ENCODE peak calls at places on chromosomes 1 and 21, in seven cellular contexts. A is neuronal stem cell, S is mesendoderm, E is mesenchymal stem cell, X is trophoblast cell, Q is H9, D is H1. W is an unnamed sample.

GRCh38 chr1:152141971-152142584 is 16.9 kb downstream of the RPTN start:
- DNase-seq in A (peak), S (peak), E (peak), X (peak), Q (peak), D (peak), W (peak)

GRCh38 chr1:61692155-61692783 is 32.7 kb downstream of the TM2D1 start:
- DNase-seq in A (no peak), S (no peak), E (peak), X (peak), Q (no peak), D (no peak), W (peak)

GRCh38 chr1:184052194-184052559 is 647 bp downstream of the TSEN15 start:
- DNase-seq in A (no peak), S (no peak), E (peak), X (no peak), Q (no peak), D (no peak), W (no peak)

GRCh38 chr1:155741908-155742307 is 53.0 kb downstream of the DAP3 start:
- DNase-seq in A (no peak), S (no peak), E (no peak), X (no peak), Q (no peak), D (no peak), W (no peak)

GRCh38 chr1:92874987-92875386 is 43.1 kb downstream of the RPL5 start:
- DNase-seq in A (no peak), S (no peak), E (no peak), X (no peak), Q (no peak), D (no peak), W (no peak)

GRCh38 chr1:27521336-27522147 is 31.6 kb upstream of the WASF2 start:
- DNase-seq in A (no peak), S (no peak), E (no peak), X (no peak), Q (no peak), D (no peak), W (no peak)

GRCh38 chr1:23167353-23168078 is 1.1 kb downstream of the LUZP1 start:
- DNase-seq in A (peak), S (peak), E (peak), X (peak), Q (peak), D (peak), W (peak)

GRCh38 chr1:41775961-41776585 is 142.6 kb downstream of the HIVEP3 start:
- DNase-seq in A (no peak), S (no peak), E (no peak), X (no peak), Q (peak), D (no peak), W (no peak)

GRCh38 chr1:188224263-188224662 is 1395.5 kb downstream of the PLA2G4A start:
- DNase-seq in A (no peak), S (no peak), E (no peak), X (no peak), Q (no peak), D (no peak), W (no peak)

GRCh38 chr21:44505673-44506278 is 34.2 kb downstream of the KRTAP10-1 start:
- DNase-seq in A (no peak), S (no peak), E (no peak), X (no peak), Q (no peak), D (no peak), W (no peak)

GRCh38 chr21:38083534-38083933 is 167.3 kb upstream of the KCNJ6 start:
- DNase-seq in A (no peak), S (no peak), E (no peak), X (no peak), Q (no peak), D (no peak), W (no peak)

GRCh38 chr1:19312782-19313635 is 883 bp downstream of the SLC66A1 start:
- DNase-seq in A (no peak), S (no peak), E (no peak), X (no peak), Q (no peak), D (no peak), W (no peak)

GRCh38 chr1:12625276-12625675 is 7.3 kb upstream of the DHRS3 start:
- DNase-seq in A (no peak), S (no peak), E (no peak), X (no peak), Q (no peak), D (no peak), W (no peak)

GRCh38 chr21:42474043-42474831 is 21.8 kb downstream of the RSPH1 start:
- DNase-seq in A (no peak), S (peak), E (peak), X (peak), Q (peak), D (no peak), W (no peak)

GRCh38 chr21:39316062-39316461 is 2.6 kb upstream of the BRWD1 start:
- DNase-seq in A (no peak), S (no peak), E (no peak), X (peak), Q (no peak), D (no peak), W (no peak)

GRCh38 chr1:29474274-29474824 is 238.0 kb downstream of the PTPRU start:
- DNase-seq in A (no peak), S (peak), E (no peak), X (no peak), Q (no peak), D (no peak), W (no peak)

GRCh38 chr1:150487763-150488115 is 520 bp downstream of the TARS2 start:
- DNase-seq in A (no peak), S (no peak), E (no peak), X (no peak), Q (no peak), D (no peak), W (no peak)

GRCh38 chr1:219088778-219089557 is 84.7 kb upstream of the LYPLAL1 start:
- DNase-seq in A (no peak), S (peak), E (peak), X (peak), Q (no peak), D (no peak), W (peak)

GRCh38 chr1:192998536-192998935 is 60.6 kb downstream of the UCHL5 start:
- DNase-seq in A (no peak), S (peak), E (no peak), X (peak), Q (no peak), D (no peak), W (no peak)

GRCh38 chr1:181089017-181089776 is 697 bp downstream of the IER5 start:
- DNase-seq in A (no peak), S (no peak), E (no peak), X (no peak), Q (no peak), D (no peak), W (no peak)

GRCh38 chr1:220497220-220497756 is 30.6 kb upstream of the MARK1 start:
- DNase-seq in A (no peak), S (peak), E (no peak), X (peak), Q (no peak), D (no peak), W (no peak)

DNA sequence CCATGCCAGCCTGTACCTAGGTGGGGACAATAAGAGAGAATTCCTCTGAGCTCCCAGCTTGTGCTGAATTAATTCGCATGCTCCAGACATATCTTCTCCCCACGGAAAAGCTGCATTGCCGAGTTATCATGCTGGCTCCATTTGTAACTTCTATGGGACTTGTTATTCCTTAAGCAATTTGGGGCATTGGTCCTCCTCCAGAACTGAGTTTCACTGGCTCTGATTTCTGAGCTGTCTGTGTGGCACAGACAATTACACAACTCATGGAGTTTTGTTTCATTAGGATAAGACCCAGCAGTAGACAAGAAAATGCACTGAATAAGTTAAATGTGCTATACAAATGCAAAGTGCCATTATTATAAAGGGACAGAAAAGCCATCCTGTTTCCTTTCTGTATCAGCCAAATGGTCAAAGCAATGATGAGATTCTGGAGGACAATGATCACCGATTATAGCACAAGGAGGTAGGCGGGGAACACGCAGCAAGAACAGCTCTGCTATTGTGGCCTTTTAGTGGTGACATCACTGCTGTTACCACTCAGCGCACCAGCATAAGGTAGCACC is 81.9 kb downstream of the CNIH3 start:
- DNase-seq in A (no peak), S (no peak), E (no peak), X (no peak), Q (no peak), D (no peak), W (no peak)
- H2BK120ac ChIP-seq in A (no peak), S (no peak), E (no peak), X (no peak), Q (no peak), D (no peak), W (peak)

GRCh38 chr21:34280389-34280795 is 83.4 kb upstream of the KCNE2 start:
- DNase-seq in A (no peak), S (no peak), E (no peak), X (no peak), Q (no peak), D (no peak), W (no peak)
- H2BK120ac ChIP-seq in A (no peak), S (no peak), E (no peak), X (no peak), Q (no peak), D (no peak), W (no peak)

GRCh38 chr1:167744901-167745300 is 23.1 kb downstream of the MPZL1 start:
- DNase-seq in A (no peak), S (no peak), E (no peak), X (no peak), Q (no peak), D (no peak), W (no peak)
- H2BK120ac ChIP-seq in A (no peak), S (no peak), E (no peak), X (no peak), Q (no peak), D (no peak), W (no peak)

GRCh38 chr1:165887877-165888551 is 60.6 kb downstream of the UCK2 start:
- DNase-seq in A (no peak), S (no peak), E (no peak), X (peak), Q (no peak), D (no peak), W (no peak)
- H2BK120ac ChIP-seq in A (no peak), S (no peak), E (no peak), X (no peak), Q (no peak), D (no peak), W (no peak)

GRCh38 chr21:46363698-46364097 is 39.7 kb downstream of the PCNT start:
- DNase-seq in A (no peak), S (no peak), E (no peak), X (no peak), Q (peak), D (no peak), W (no peak)
- H2BK120ac ChIP-seq in A (no peak), S (no peak), E (no peak), X (no peak), Q (no peak), D (no peak), W (no peak)

GRCh38 chr1:15738416-15739113 is 2.5 kb downstream of the SLC25A34 start:
- DNase-seq in A (no peak), S (no peak), E (no peak), X (no peak), Q (no peak), D (no peak), W (no peak)

GRCh38 chr1:15740833-15741182 is 1.5 kb upstream of the TMEM82 start:
- DNase-seq in A (no peak), S (no peak), E (no peak), X (no peak), Q (no peak), D (no peak), W (no peak)

GRCh38 chr1:15739745-15740144 is 2.6 kb upstream of the TMEM82 start:
- DNase-seq in A (no peak), S (no peak), E (no peak), X (no peak), Q (no peak), D (no peak), W (no peak)

GRCh38 chr1:15737324-15738319 is 1.6 kb downstream of the SLC25A34 start:
- DNase-seq in A (no peak), S (no peak), E (no peak), X (no peak), Q (no peak), D (no peak), W (no peak)

GRCh38 chr1:15739259-15739658 is 3.0 kb upstream of the TMEM82 start:
- DNase-seq in A (no peak), S (no peak), E (no peak), X (no peak), Q (no peak), D (no peak), W (no peak)
- H2BK120ac ChIP-seq in A (no peak), S (no peak), E (no peak), X (no peak), Q (no peak), D (no peak), W (no peak)

GRCh38 chr21:17900281-17900989 is 81.3 kb upstream of the C21orf91 start:
- DNase-seq in A (no peak), S (peak), E (no peak), X (peak), Q (peak), D (peak), W (no peak)
- H2BK120ac ChIP-seq in A (no peak), S (peak), E (no peak), X (peak), Q (no peak), D (peak), W (no peak)

GRCh38 chr1:170239445-170239844 is 93.7 kb downstream of the NTMT2 start:
- DNase-seq in A (no peak), S (no peak), E (no peak), X (peak), Q (no peak), D (no peak), W (peak)
- H2BK120ac ChIP-seq in A (no peak), S (no peak), E (no peak), X (no peak), Q (no peak), D (no peak), W (no peak)

GRCh38 chr1:158793604-158794003 is 12.6 kb upstream of the OR6N2 start:
- DNase-seq in A (no peak), S (peak), E (no peak), X (peak), Q (peak), D (peak), W (no peak)
- H2BK120ac ChIP-seq in A (no peak), S (no peak), E (no peak), X (no peak), Q (no peak), D (no peak), W (no peak)

W was measured in IMR-90.